ENCODE peak calls at places on chromosomes 7 and 10, in eight cellular contexts. P, K, O, F, V, Y, R and D are unnamed samples.

GRCh38 chr7:108535257-108535656 is 9.3 kb upstream of the PNPLA8 start:
- DNase-seq in V (no peak), Y (no peak), P (no peak), R (no peak), F (no peak), K (no peak), O (no peak), D (no peak)

GRCh38 chr10:110544958-110545537 is 22.4 kb upstream of the SMC3 start:
- DNase-seq in V (no peak), F (peak), K (peak), P (no peak), O (no peak), R (peak), Y (no peak), D (no peak)

GRCh38 chr10:12396093-12396492 is 46.7 kb downstream of the CAMK1D start:
- DNase-seq in O (no peak), K (no peak), R (no peak), Y (no peak), V (no peak), P (no peak), F (no peak), D (no peak)

GRCh38 chr10:43623351-43623750 is 17.1 kb downstream of the ZNF485 start:
- DNase-seq in F (peak), R (peak), V (no peak), O (no peak), P (no peak), Y (no peak), K (no peak), D (no peak)

GRCh38 chr7:67625257-67625713 is 628.7 kb downstream of the TYW1 start:
- DNase-seq in Y (peak), R (peak), K (peak), P (peak), O (peak), F (peak), V (peak), D (peak)

GRCh38 chr10:120963053-120963533 is 111.9 kb downstream of the WDR11 start:
- DNase-seq in F (no peak), O (peak), Y (no peak), V (no peak), K (no peak), R (no peak), P (no peak), D (no peak)

GRCh38 chr10:101682172-101682825 is 12.7 kb downstream of the FBXW4 start:
- DNase-seq in P (no peak), F (no peak), V (no peak), R (no peak), Y (no peak), O (no peak), K (no peak), D (no peak)

GRCh38 chr7:105141068-105141467 is 127.1 kb downstream of the KMT2E start:
- DNase-seq in Y (no peak), P (no peak), R (peak), V (peak), F (peak), O (no peak), K (peak), D (no peak)

GRCh38 chr7:76352193-76352592 is 6.6 kb downstream of the YWHAG start:
- DNase-seq in R (no peak), K (peak), P (no peak), V (no peak), F (peak), O (no peak), Y (no peak), D (no peak)

GRCh38 chr10:72337039-72337629 is 17.6 kb downstream of the DNAJB12 start:
- DNase-seq in K (peak), R (peak), Y (peak), F (peak), V (no peak), O (peak), P (peak), D (peak)

GRCh38 chr10:98589007-98589406 is 142.3 kb upstream of the HPS1 start:
- DNase-seq in P (no peak), R (no peak), Y (no peak), V (no peak), K (peak), F (peak), O (no peak), D (no peak)

GRCh38 chr10:48274636-48275035 is at the start of gene FRMPD2:
- DNase-seq in R (no peak), Y (no peak), F (no peak), K (no peak), V (no peak), O (no peak), P (no peak), D (no peak)

GRCh38 chr7:36565792-36566356 is 158.4 kb downstream of the AOAH start:
- DNase-seq in V (no peak), F (peak), Y (no peak), K (no peak), P (no peak), O (no peak), R (peak), D (no peak)

GRCh38 chr7:135713836-135714470 is 14.0 kb downstream of the SLC13A4 start:
- DNase-seq in K (peak), V (no peak), P (no peak), O (no peak), Y (no peak), R (no peak), F (peak), D (no peak)

GRCh38 chr10:98318861-98319260 is 50.9 kb upstream of the LOXL4 start:
- DNase-seq in V (no peak), F (no peak), P (no peak), R (no peak), Y (no peak), K (peak), O (no peak), D (no peak)

GRCh38 chr7:46557295-46557711 is 636.2 kb upstream of the IGFBP3 start:
- DNase-seq in Y (no peak), P (no peak), R (peak), V (no peak), K (no peak), F (no peak), O (peak), D (no peak)

GRCh38 chr10:104617831-104618230 is 23.3 kb upstream of the SORCS3 start:
- DNase-seq in V (no peak), F (no peak), K (no peak), P (no peak), O (no peak), Y (no peak), R (no peak), D (no peak)

GRCh38 chr7:130649004-130649790 is 19.4 kb downstream of the COPG2 start:
- DNase-seq in F (peak), O (no peak), V (peak), P (no peak), K (peak), R (peak), Y (no peak), D (no peak)

GRCh38 chr10:50788951-50789904 is 49.5 kb downstream of the ASAH2B start:
- DNase-seq in K (peak), R (peak), P (no peak), O (no peak), V (peak), F (peak), Y (no peak), D (no peak)

GRCh38 chr7:137987968-137988367 is 13.9 kb downstream of the CREB3L2 start:
- DNase-seq in F (no peak), K (no peak), Y (peak), R (no peak), V (no peak), P (no peak), O (no peak), D (no peak)

GRCh38 chr7:147400221-147400689 is 1190.3 kb upstream of the C7orf33 start:
- DNase-seq in P (no peak), K (peak), V (no peak), O (no peak), R (peak), F (peak), Y (no peak), D (no peak)

GRCh38 chr7:142733271-142733670 is 16.0 kb upstream of the PRSS1 start:
- DNase-seq in K (no peak), P (no peak), V (no peak), Y (no peak), R (no peak), O (no peak), F (no peak), D (no peak)

GRCh38 chr10:79310911-79311573 is 36.2 kb upstream of the PPIF start:
- DNase-seq in K (no peak), V (no peak), R (no peak), O (peak), F (no peak), P (no peak), Y (no peak), D (peak)

GRCh38 chr10:63504145-63504881 is 16.9 kb upstream of the REEP3 start:
- DNase-seq in Y (no peak), K (no peak), V (no peak), O (no peak), P (no peak), F (no peak), R (no peak), D (no peak)

GRCh38 chr7:102286237-102287081 is at the start of gene SH2B2:
- DNase-seq in O (peak), K (peak), V (no peak), Y (peak), F (peak), R (peak), P (peak), D (peak)

GRCh38 chr7:102287465-102288146 is 938 bp downstream of the SH2B2 start:
- DNase-seq in K (no peak), Y (peak), F (no peak), O (no peak), R (peak), P (peak), V (no peak), D (peak)

GRCh38 chr7:102289051-102289450 is 2.4 kb downstream of the SH2B2 start:
- DNase-seq in P (no peak), Y (peak), K (no peak), O (no peak), R (no peak), F (no peak), V (no peak), D (peak)

GRCh38 chr7:102287082-102287464 is 405 bp downstream of the SH2B2 start:
- DNase-seq in O (no peak), Y (peak), P (no peak), K (no peak), F (no peak), V (no peak), R (no peak), D (peak)

GRCh38 chr7:102288285-102288930 is 1.7 kb downstream of the SH2B2 start:
- DNase-seq in V (no peak), O (no peak), P (no peak), K (no peak), R (no peak), F (no peak), Y (peak), D (no peak)
- TF ChIP-seq CTCF in V (no peak), O (no peak), P (no peak), K (peak), R (peak), F (no peak), Y (no peak), D (no peak)

GRCh38 chr10:131872837-131873375 is 27.9 kb upstream of the PPP2R2D start:
- DNase-seq in V (no peak), P (no peak), K (no peak), O (peak), R (no peak), Y (no peak), F (no peak), D (peak)

GRCh38 chr10:131876021-131876420 is 24.8 kb upstream of the PPP2R2D start:
- DNase-seq in O (peak), P (no peak), K (no peak), V (no peak), Y (no peak), F (no peak), R (no peak), D (peak)

GRCh38 chr10:131876543-131876942 is 24.3 kb upstream of the PPP2R2D start:
- DNase-seq in Y (no peak), O (peak), P (no peak), R (no peak), K (no peak), V (no peak), F (no peak), D (peak)

GRCh38 chr10:131875501-131875900 is 25.3 kb upstream of the PPP2R2D start:
- DNase-seq in R (no peak), O (peak), V (no peak), F (no peak), P (no peak), Y (no peak), K (no peak), D (no peak)

GRCh38 chr10:131874991-131875451 is 25.8 kb upstream of the PPP2R2D start:
- DNase-seq in R (peak), Y (peak), O (peak), P (peak), V (peak), F (peak), K (peak), D (peak)
- H3K4me3 ChIP-seq in R (no peak), Y (no peak), O (no peak), P (no peak), V (no peak), F (no peak), K (no peak), D (no peak)

DNA sequence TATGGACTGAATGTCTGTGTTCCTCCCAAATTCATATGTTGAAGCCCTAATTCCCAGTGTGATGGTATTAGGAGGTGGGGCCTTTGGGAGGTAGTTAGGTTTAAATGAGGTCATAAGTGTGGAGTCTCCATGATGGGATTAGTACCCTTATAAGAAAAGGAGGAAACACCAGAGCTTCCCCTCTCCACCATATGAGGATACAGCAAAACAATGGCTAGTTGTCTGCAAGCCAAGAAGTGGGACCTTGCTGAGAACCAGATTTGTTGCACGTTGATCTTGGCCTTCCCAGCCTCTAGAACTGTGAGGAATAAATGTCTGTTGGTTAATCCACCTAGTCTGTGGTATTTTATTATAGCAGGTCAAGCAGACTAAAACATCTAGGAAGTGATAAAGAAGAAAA is 102.2 kb downstream of the AHCYL2 start:
- DNase-seq in K (no peak), P (no peak), O (no peak), V (no peak), F (no peak), R (no peak), Y (no peak), D (no peak)
- TF ChIP-seq CTCF in K (no peak), P (no peak), O (no peak), V (no peak), F (no peak), R (no peak), Y (no peak), D (no peak)

GRCh38 chr7:42227931-42228591 is 8.9 kb downstream of the GLI3 start:
- DNase-seq in P (no peak), F (peak), K (no peak), O (peak), R (peak), V (no peak), Y (no peak), D (no peak)
- H3K4me3 ChIP-seq in P (peak), F (peak), K (peak), O (peak), R (peak), V (no peak), Y (no peak), D (peak)

GRCh38 chr7:96596120-96596826 is 113.4 kb downstream of the SEM1 start:
- DNase-seq in P (no peak), V (no peak), F (peak), Y (no peak), R (peak), O (no peak), K (peak), D (no peak)
- TF ChIP-seq CTCF in P (no peak), V (peak), F (peak), Y (no peak), R (no peak), O (no peak), K (no peak), D (no peak)

GRCh38 chr10:4242561-4243035 is 457.6 kb upstream of the KLF6 start:
- DNase-seq in F (peak), O (no peak), R (peak), V (peak), P (peak), K (peak), Y (no peak), D (no peak)

GRCh38 chr10:4243651-4244050 is 458.6 kb upstream of the KLF6 start:
- DNase-seq in V (peak), F (peak), Y (no peak), P (peak), R (peak), O (no peak), K (peak), D (no peak)

GRCh38 chr10:4240641-4241197 is 455.7 kb upstream of the KLF6 start:
- DNase-seq in K (peak), P (no peak), F (peak), R (peak), O (no peak), V (no peak), Y (no peak), D (no peak)

GRCh38 chr10:4241724-4242345 is 456.8 kb upstream of the KLF6 start:
- DNase-seq in K (peak), O (no peak), R (peak), F (peak), Y (no peak), V (no peak), P (peak), D (no peak)

GRCh38 chr10:4243169-4243568 is 458.2 kb upstream of the KLF6 start:
- DNase-seq in P (no peak), R (no peak), O (no peak), V (no peak), K (no peak), Y (no peak), F (no peak), D (no peak)
- H3K4me3 ChIP-seq in P (peak), R (no peak), O (no peak), V (no peak), K (peak), Y (no peak), F (peak), D (no peak)

GRCh38 chr7:112214268-112214667 is 7.8 kb downstream of the ZNF277 start:
- DNase-seq in V (no peak), P (no peak), O (no peak), K (no peak), F (no peak), Y (no peak), R (no peak), D (no peak)

GRCh38 chr7:112213735-112214134 is 7.2 kb downstream of the ZNF277 start:
- DNase-seq in K (no peak), P (no peak), V (no peak), F (no peak), O (no peak), Y (no peak), R (no peak), D (no peak)

GRCh38 chr7:112215787-112216186 is 9.3 kb downstream of the ZNF277 start:
- DNase-seq in K (no peak), R (no peak), V (no peak), P (no peak), F (no peak), O (no peak), Y (no peak), D (no peak)

GRCh38 chr7:112212516-112213036 is 6.1 kb downstream of the ZNF277 start:
- DNase-seq in K (peak), V (no peak), R (peak), P (no peak), Y (no peak), O (no peak), F (no peak), D (no peak)

DNA sequence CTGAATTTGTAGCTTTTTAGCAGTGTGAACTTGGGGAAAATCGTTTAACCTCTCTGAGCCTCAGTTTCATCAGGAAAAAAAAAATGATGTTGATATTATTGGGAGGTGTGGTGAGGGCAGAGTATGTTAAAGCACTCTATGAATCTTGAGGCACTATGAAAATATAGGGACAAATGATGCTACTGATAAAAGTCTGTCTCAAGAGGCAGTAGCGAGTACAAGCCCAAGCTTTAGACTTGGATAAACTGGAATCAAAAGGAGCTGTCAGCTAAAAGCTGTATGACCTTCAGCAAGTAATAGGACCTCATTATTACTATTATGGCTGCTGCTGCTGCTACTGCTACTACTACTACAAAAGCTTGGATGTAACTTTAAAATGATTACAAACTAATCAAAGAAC is 8.4 kb downstream of the ZNF277 start:
- DNase-seq in V (no peak), P (no peak), O (no peak), K (no peak), R (no peak), Y (no peak), F (no peak), D (no peak)
- TF ChIP-seq CTCF in V (no peak), P (no peak), O (no peak), K (no peak), R (no peak), Y (no peak), F (no peak), D (no peak)

DNA sequence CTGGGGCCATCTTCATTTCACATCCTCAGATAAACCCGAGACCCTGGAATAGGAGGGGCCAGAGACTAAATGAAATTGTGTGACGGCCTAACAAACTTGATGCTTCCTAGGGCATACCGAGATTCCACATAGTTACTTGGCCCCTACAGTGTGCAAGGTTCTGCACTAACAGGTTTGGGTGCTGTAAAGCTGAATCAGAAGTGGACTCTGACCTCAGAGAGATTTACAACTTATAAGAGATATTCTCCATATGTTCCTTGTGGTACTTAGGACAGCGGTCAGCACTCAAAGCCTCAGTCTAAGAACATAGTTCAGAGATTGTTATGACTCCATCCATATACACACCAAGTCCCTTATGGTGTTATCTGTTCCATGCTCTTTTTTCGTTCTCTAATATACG is 55.1 kb upstream of the FHIP2A start:
- DNase-seq in K (no peak), R (no peak), P (no peak), O (no peak), V (no peak), F (no peak), Y (no peak), D (no peak)
- H3K4me3 ChIP-seq in K (no peak), R (no peak), P (peak), O (peak), V (no peak), F (no peak), Y (no peak), D (no peak)

DNA sequence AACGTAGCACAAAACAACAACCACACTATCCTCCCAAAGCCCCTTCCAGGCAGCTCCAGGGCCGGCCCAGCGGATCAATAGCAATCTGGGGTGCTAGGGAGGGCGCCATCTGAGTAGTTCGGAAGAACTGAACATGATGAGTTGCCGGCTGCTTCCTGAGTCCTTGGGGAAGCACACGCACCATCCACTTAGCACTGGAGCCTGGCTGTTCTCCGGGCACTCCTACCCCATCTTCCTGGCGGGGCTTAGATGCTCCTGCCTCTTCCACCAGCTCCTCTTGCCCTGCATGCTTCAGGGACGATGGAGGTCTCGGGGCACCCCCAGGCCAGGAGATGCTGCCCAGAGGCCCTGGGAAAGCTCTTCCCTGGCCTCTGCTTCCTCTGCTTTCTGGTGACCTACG is at the start of gene KCNK18:
- DNase-seq in Y (no peak), K (no peak), R (no peak), P (no peak), O (peak), V (no peak), F (no peak), D (no peak)
- TF ChIP-seq CTCF in Y (no peak), K (no peak), R (no peak), P (no peak), O (no peak), V (no peak), F (no peak), D (no peak)